ENCODE peak calls at places on chromosomes 13 and 19, in four cellular contexts. One of them, this sample, is unnamed.
A peak's percentile ranks its signal among the peaks of the same experiment; 100 is the strongest.

GRCh38 chr13:41649659-41650058 is 192.3 kb downstream of the RGCC start:
- DNase-seq in cardiac fibroblast: peak; percentile 28
- DNase-seq in thoracic aorta: no peak
- DNase-seq in HFF-Myc: no peak
- DNase-seq in this sample: no peak

GRCh38 chr13:20501139-20501538 is 24.5 kb downstream of the CRYL1 start:
- DNase-seq in thoracic aorta: no peak
- DNase-seq in cardiac fibroblast: no peak
- DNase-seq in HFF-Myc: no peak
- DNase-seq in this sample: no peak

GRCh38 chr19:14081797-14082674 is 3.5 kb downstream of the C19orf67 start:
- DNase-seq in cardiac fibroblast: no peak
- DNase-seq in thoracic aorta: no peak
- DNase-seq in HFF-Myc: no peak
- DNase-seq in this sample: no peak

GRCh38 chr19:10603084-10603872 is 16.2 kb upstream of the AP1M2 start:
- DNase-seq in cardiac fibroblast: peak; percentile 21
- DNase-seq in HFF-Myc: no peak
- DNase-seq in thoracic aorta: no peak
- DNase-seq in this sample: no peak

GRCh38 chr13:72639377-72639776 is 88.1 kb downstream of the MZT1 start:
- DNase-seq in thoracic aorta: no peak
- DNase-seq in cardiac fibroblast: no peak
- DNase-seq in HFF-Myc: no peak
- DNase-seq in this sample: no peak

GRCh38 chr13:39618546-39618945 is 15.6 kb upstream of the LHFPL6 start:
- DNase-seq in cardiac fibroblast: no peak
- DNase-seq in HFF-Myc: no peak
- DNase-seq in thoracic aorta: no peak
- DNase-seq in this sample: no peak

GRCh38 chr19:7874080-7874856 is at the start of gene PRR36:
- DNase-seq in thoracic aorta: no peak
- DNase-seq in cardiac fibroblast: no peak
- DNase-seq in HFF-Myc: no peak
- DNase-seq in this sample: no peak

GRCh38 chr13:101979825-101980224 is 422.0 kb downstream of the FGF14 start:
- DNase-seq in HFF-Myc: no peak
- DNase-seq in thoracic aorta: no peak
- DNase-seq in cardiac fibroblast: no peak
- DNase-seq in this sample: no peak

GRCh38 chr19:41668315-41668714 is 19.8 kb downstream of the CEACAM7 start:
- DNase-seq in cardiac fibroblast: no peak
- DNase-seq in HFF-Myc: no peak
- DNase-seq in thoracic aorta: no peak
- DNase-seq in this sample: no peak

GRCh38 chr13:51107996-51108395 is 3.1 kb downstream of the C13orf42 start:
- DNase-seq in HFF-Myc: no peak
- DNase-seq in cardiac fibroblast: no peak
- DNase-seq in thoracic aorta: no peak
- DNase-seq in this sample: no peak

GRCh38 chr19:45954132-45954531 is 19.5 kb downstream of the NOVA2 start:
- DNase-seq in HFF-Myc: no peak
- DNase-seq in thoracic aorta: no peak
- DNase-seq in cardiac fibroblast: no peak
- DNase-seq in this sample: no peak

GRCh38 chr13:73767747-73768315 is 366.4 kb downstream of the KLF12 start:
- DNase-seq in cardiac fibroblast: no peak
- DNase-seq in thoracic aorta: no peak
- DNase-seq in HFF-Myc: no peak
- DNase-seq in this sample: no peak

GRCh38 chr19:10882108-10882457 is 10.7 kb downstream of the CARM1 start:
- DNase-seq in thoracic aorta: no peak
- DNase-seq in HFF-Myc: no peak
- DNase-seq in cardiac fibroblast: no peak
- DNase-seq in this sample: no peak

GRCh38 chr19:42370667-42371066 is 19.4 kb downstream of the CNFN start:
- DNase-seq in cardiac fibroblast: no peak
- DNase-seq in thoracic aorta: no peak
- DNase-seq in HFF-Myc: peak; percentile 85
- DNase-seq in this sample: no peak

GRCh38 chr19:42242071-42242511 is 311 bp downstream of the GSK3A start:
- DNase-seq in thoracic aorta: no peak
- DNase-seq in HFF-Myc: no peak
- DNase-seq in cardiac fibroblast: no peak
- DNase-seq in this sample: no peak

GRCh38 chr19:2756477-2756876 is 16.7 kb upstream of the SLC39A3 start:
- DNase-seq in HFF-Myc: no peak
- DNase-seq in thoracic aorta: no peak
- DNase-seq in cardiac fibroblast: no peak
- DNase-seq in this sample: no peak

GRCh38 chr13:41802684-41803554 is 158.0 kb downstream of the VWA8 start:
- DNase-seq in cardiac fibroblast: peak; percentile 12
- DNase-seq in HFF-Myc: no peak
- DNase-seq in thoracic aorta: no peak
- DNase-seq in this sample: peak; percentile 39

GRCh38 chr13:99653526-99653925 is 152.3 kb downstream of the TM9SF2 start:
- DNase-seq in thoracic aorta: no peak
- DNase-seq in cardiac fibroblast: no peak
- DNase-seq in HFF-Myc: no peak
- DNase-seq in this sample: peak; percentile 9

GRCh38 chr13:41542281-41542680 is 84.9 kb downstream of the RGCC start:
- DNase-seq in thoracic aorta: no peak
- DNase-seq in HFF-Myc: no peak
- DNase-seq in cardiac fibroblast: no peak
- DNase-seq in this sample: no peak

GRCh38 chr19:480016-480855 is 16.1 kb upstream of the MADCAM1 start:
- DNase-seq in HFF-Myc: no peak
- DNase-seq in cardiac fibroblast: peak; percentile 47
- DNase-seq in thoracic aorta: peak; percentile 38
- DNase-seq in this sample: no peak

GRCh38 chr13:24251525-24251924 is 57.9 kb upstream of the C1QTNF9 start:
- DNase-seq in thoracic aorta: no peak
- DNase-seq in HFF-Myc: no peak
- DNase-seq in cardiac fibroblast: no peak
- DNase-seq in this sample: no peak

GRCh38 chr13:84433024-84433423 is 550.8 kb upstream of the SLITRK1 start:
- DNase-seq in HFF-Myc: no peak
- DNase-seq in cardiac fibroblast: peak; percentile 22
- DNase-seq in thoracic aorta: no peak
- DNase-seq in this sample: no peak

GRCh38 chr13:40490086-40490723 is 176.2 kb downstream of the FOXO1 start:
- DNase-seq in cardiac fibroblast: no peak
- DNase-seq in thoracic aorta: no peak
- DNase-seq in HFF-Myc: no peak
- DNase-seq in this sample: peak; percentile 31

GRCh38 chr19:7505682-7506384 is 10.1 kb upstream of the ZNF358 start:
- DNase-seq in HFF-Myc: no peak
- DNase-seq in cardiac fibroblast: no peak
- DNase-seq in thoracic aorta: no peak
- DNase-seq in this sample: no peak

GRCh38 chr13:41244555-41244954 is 18.8 kb downstream of the MTRF1 start:
- DNase-seq in thoracic aorta: no peak
- DNase-seq in cardiac fibroblast: peak; percentile 5
- DNase-seq in HFF-Myc: no peak
- DNase-seq in this sample: no peak

GRCh38 chr19:3603121-3603841 is 3.4 kb downstream of the TBXA2R start:
- DNase-seq in HFF-Myc: no peak
- DNase-seq in thoracic aorta: no peak
- DNase-seq in cardiac fibroblast: no peak
- DNase-seq in this sample: no peak

GRCh38 chr13:85347251-85347650 is 452.0 kb downstream of the SLITRK6 start:
- DNase-seq in HFF-Myc: no peak
- DNase-seq in cardiac fibroblast: no peak
- DNase-seq in thoracic aorta: no peak
- DNase-seq in this sample: no peak

GRCh38 chr19:38554676-38555141 is 63.0 kb downstream of the MAP4K1 start:
- DNase-seq in thoracic aorta: no peak
- DNase-seq in cardiac fibroblast: no peak
- DNase-seq in HFF-Myc: no peak
- DNase-seq in this sample: no peak

GRCh38 chr13:110326263-110326904 is 19.3 kb downstream of the COL4A2 start:
- DNase-seq in cardiac fibroblast: no peak
- DNase-seq in thoracic aorta: no peak
- DNase-seq in HFF-Myc: no peak
- DNase-seq in this sample: no peak

GRCh38 chr13:40235160-40235796 is 431.2 kb downstream of the FOXO1 start:
- DNase-seq in cardiac fibroblast: no peak
- DNase-seq in thoracic aorta: no peak
- DNase-seq in HFF-Myc: peak; percentile 59
- DNase-seq in this sample: no peak

GRCh38 chr19:19106061-19106551 is 32.2 kb downstream of the TMEM161A start:
- DNase-seq in HFF-Myc: no peak
- DNase-seq in cardiac fibroblast: peak; percentile 32
- DNase-seq in thoracic aorta: no peak
- DNase-seq in this sample: no peak

GRCh38 chr13:36130542-36131214 is 504 bp downstream of the DCLK1 start:
- DNase-seq in thoracic aorta: no peak
- DNase-seq in HFF-Myc: no peak
- DNase-seq in cardiac fibroblast: peak; percentile 15
- DNase-seq in this sample: no peak

GRCh38 chr13:22801402-22802003 is 379.3 kb upstream of the SGCG start:
- DNase-seq in thoracic aorta: no peak
- DNase-seq in cardiac fibroblast: peak; percentile 15
- DNase-seq in HFF-Myc: no peak
- DNase-seq in this sample: peak; percentile 40
- TF ChIP-seq CTCF in thoracic aorta: peak; percentile 23
- TF ChIP-seq CTCF in cardiac fibroblast: no peak
- TF ChIP-seq CTCF in HFF-Myc: no peak
- TF ChIP-seq CTCF in this sample: peak; percentile 73

DNA sequence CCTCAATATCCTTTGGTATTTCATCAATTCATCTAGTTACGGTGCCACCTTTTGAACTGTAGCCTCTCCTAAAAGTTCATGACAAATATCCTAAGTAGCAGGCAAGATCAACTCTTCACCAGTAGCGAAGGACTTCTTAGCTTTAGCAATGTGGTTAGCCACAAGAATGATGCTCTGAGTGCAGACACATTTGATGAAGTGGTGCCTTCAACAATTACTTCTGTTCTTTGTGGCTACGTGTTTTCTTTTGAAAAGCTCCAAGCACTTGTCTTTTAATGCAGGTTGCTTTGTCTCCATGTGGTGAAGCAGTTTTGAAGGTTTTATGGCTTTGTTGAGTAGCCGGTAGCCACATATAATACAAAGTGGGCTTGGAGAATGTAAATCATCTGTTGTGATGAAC is 194.7 kb downstream of the B3GLCT start:
- DNase-seq in thoracic aorta: no peak
- DNase-seq in cardiac fibroblast: no peak
- DNase-seq in HFF-Myc: peak; percentile 3
- DNase-seq in this sample: no peak
- H3K4me3 ChIP-seq in thoracic aorta: no peak overlapping the region
- H3K4me3 ChIP-seq in cardiac fibroblast: no peak overlapping the region
- H3K4me3 ChIP-seq in HFF-Myc: no peak overlapping the region
- H3K4me3 ChIP-seq in this sample: no peak overlapping the region

GRCh38 chr13:31967155-31967554 is 64.4 kb upstream of the FRY start:
- DNase-seq in thoracic aorta: no peak
- DNase-seq in cardiac fibroblast: no peak
- DNase-seq in HFF-Myc: no peak
- DNase-seq in this sample: no peak
- TF ChIP-seq CTCF in thoracic aorta: peak; percentile 23
- TF ChIP-seq CTCF in cardiac fibroblast: peak; percentile 19
- TF ChIP-seq CTCF in HFF-Myc: no peak
- TF ChIP-seq CTCF in this sample: no peak

DNA sequence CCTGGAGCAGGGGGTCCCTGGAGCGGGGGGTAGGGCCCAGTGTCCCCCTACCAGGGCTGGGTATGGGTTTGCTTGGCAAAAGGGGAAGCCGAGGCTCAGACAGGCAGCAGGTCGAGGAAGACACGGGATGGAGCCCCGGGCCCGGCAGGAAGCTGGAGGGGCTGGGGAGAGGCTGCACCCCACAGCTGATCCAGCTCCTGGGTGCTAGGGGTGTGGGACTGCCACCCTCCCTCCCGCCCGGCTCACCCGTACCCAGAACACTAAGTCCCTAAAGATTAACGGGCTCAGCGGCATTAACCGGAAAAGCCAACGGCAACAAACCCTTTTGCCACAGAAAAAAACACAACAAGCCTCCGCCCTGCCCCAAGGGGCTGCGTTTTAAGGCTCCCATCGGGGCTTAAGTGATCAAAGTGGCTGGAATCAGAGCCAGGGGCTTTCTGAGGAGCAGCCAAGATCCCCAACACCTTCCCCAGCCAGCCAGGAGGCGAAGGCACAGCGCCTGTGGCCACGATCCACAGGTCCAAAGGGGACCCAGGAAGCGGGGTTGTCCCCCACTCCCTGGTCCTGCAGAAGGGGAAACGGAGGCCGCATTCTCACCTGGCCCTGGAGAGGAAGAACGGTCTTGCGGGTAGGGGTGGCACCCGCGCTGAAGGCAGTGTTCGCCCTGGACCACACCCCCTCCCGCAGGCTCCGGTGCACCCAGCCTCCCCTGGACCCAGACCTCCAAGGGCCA is 5.3 kb downstream of the TCF3 start:
- DNase-seq in cardiac fibroblast: no peak
- DNase-seq in thoracic aorta: no peak
- DNase-seq in HFF-Myc: no peak
- DNase-seq in this sample: no peak
- H3K4me3 ChIP-seq in cardiac fibroblast: no peak overlapping the region
- H3K4me3 ChIP-seq in thoracic aorta: no peak overlapping the region
- H3K4me3 ChIP-seq in HFF-Myc: no peak overlapping the region
- H3K4me3 ChIP-seq in this sample: no peak overlapping the region

GRCh38 chr19:40407714-40408600 is 5.2 kb downstream of the PRX start:
- DNase-seq in HFF-Myc: no peak
- DNase-seq in thoracic aorta: no peak
- DNase-seq in cardiac fibroblast: no peak
- DNase-seq in this sample: no peak

GRCh38 chr19:40400521-40400920 is 10.5 kb upstream of the HIPK4 start:
- DNase-seq in HFF-Myc: no peak
- DNase-seq in cardiac fibroblast: no peak
- DNase-seq in thoracic aorta: no peak
- DNase-seq in this sample: no peak

GRCh38 chr19:40398417-40399056 is 8.6 kb upstream of the HIPK4 start:
- DNase-seq in HFF-Myc: no peak
- DNase-seq in cardiac fibroblast: no peak
- DNase-seq in thoracic aorta: no peak
- DNase-seq in this sample: no peak

GRCh38 chr19:40397568-40397906 is 7.6 kb upstream of the HIPK4 start:
- DNase-seq in thoracic aorta: no peak
- DNase-seq in HFF-Myc: no peak
- DNase-seq in cardiac fibroblast: no peak
- DNase-seq in this sample: no peak

GRCh38 chr19:40403262-40403984 is 9.8 kb downstream of the PRX start:
- DNase-seq in HFF-Myc: peak; percentile 54
- DNase-seq in cardiac fibroblast: peak; percentile 95
- DNase-seq in thoracic aorta: peak; percentile 79
- DNase-seq in this sample: no peak
- TF ChIP-seq CTCF in HFF-Myc: no peak
- TF ChIP-seq CTCF in cardiac fibroblast: no peak
- TF ChIP-seq CTCF in thoracic aorta: no peak
- TF ChIP-seq CTCF in this sample: no peak

GRCh38 chr19:17026706-17027427 is at the start of gene CPAMD8:
- DNase-seq in cardiac fibroblast: no peak
- DNase-seq in thoracic aorta: no peak
- DNase-seq in HFF-Myc: no peak
- DNase-seq in this sample: no peak
- H3K4me3 ChIP-seq in cardiac fibroblast: no peak within 1 kb of the TSS
- H3K4me3 ChIP-seq in thoracic aorta: peak within 1 kb of the TSS; percentile 59
- H3K4me3 ChIP-seq in HFF-Myc: no peak within 1 kb of the TSS
- H3K4me3 ChIP-seq in this sample: no peak within 1 kb of the TSS